ENCODE peak calls at places on chromosome 12, in nine cellular contexts. I is Peyer's patch; Y is CD8-positive, alpha-beta memory T cell; W is memory B cell; P is astrocyte; G is NCI-H2081 treated with DMSO at 0.1 percent for 48 hours; L is HuH-7; A is stomach; J is testis. D is an unnamed sample.

GRCh38 chr12:96219700-96220206 is 25.6 kb downstream of the ELK3 start:
- DNase-seq in J (no peak), A (no peak), W (no peak), I (peak), Y (no peak), L (no peak), G (no peak), P (peak), D (peak)

GRCh38 chr12:12379831-12380730 is 23.2 kb downstream of the BORCS5 start:
- DNase-seq in A (no peak), L (no peak), I (no peak), Y (peak), J (no peak), G (no peak), W (peak), P (no peak), D (no peak)

GRCh38 chr12:54933381-54933780 is 51.2 kb downstream of the TESPA1 start:
- DNase-seq in W (no peak), L (no peak), A (no peak), I (no peak), J (no peak), P (peak), G (no peak), Y (no peak), D (no peak)

GRCh38 chr12:18429366-18429765 is 168.0 kb downstream of the PIK3C2G start:
- DNase-seq in A (no peak), J (no peak), G (no peak), L (no peak), P (no peak), W (no peak), I (no peak), Y (no peak), D (no peak)

GRCh38 chr12:48970702-48971334 is 717 bp downstream of the WNT10B start:
- DNase-seq in G (no peak), I (no peak), L (no peak), Y (no peak), W (no peak), J (no peak), P (no peak), A (no peak), D (no peak)

GRCh38 chr12:49133590-49133989 is 2.4 kb upstream of the TUBA1B start:
- DNase-seq in L (no peak), A (no peak), J (no peak), Y (no peak), W (no peak), G (no peak), P (no peak), I (no peak), D (no peak)

GRCh38 chr12:131242741-131243496 is 289.2 kb downstream of the ADGRD1 start:
- DNase-seq in J (peak), L (no peak), G (no peak), I (no peak), W (no peak), A (no peak), Y (no peak), P (no peak), D (no peak)

GRCh38 chr12:41333988-41334387 is 145.9 kb downstream of the PDZRN4 start:
- DNase-seq in L (no peak), I (no peak), A (no peak), Y (no peak), W (no peak), J (no peak), P (no peak), G (no peak), D (no peak)

GRCh38 chr12:71636704-71637115 is 26.9 kb downstream of the ZFC3H1 start:
- DNase-seq in L (peak), P (peak), Y (no peak), G (peak), W (peak), J (no peak), A (no peak), I (no peak), D (no peak)

GRCh38 chr12:72995616-72996015 is 723.4 kb downstream of the TRHDE start:
- DNase-seq in I (no peak), Y (no peak), G (no peak), J (no peak), P (no peak), W (no peak), A (no peak), L (no peak), D (no peak)

GRCh38 chr12:42482820-42483533 is 106.6 kb downstream of the PRICKLE1 start:
- DNase-seq in I (peak), Y (peak), W (peak), A (peak), G (no peak), P (peak), J (peak), L (peak), D (peak)

GRCh38 chr12:49543221-49543913 is 4.5 kb downstream of the KCNH3 start:
- DNase-seq in W (no peak), J (no peak), G (no peak), Y (no peak), A (no peak), L (no peak), I (no peak), P (no peak), D (no peak)

GRCh38 chr12:20063116-20063515 is 305.2 kb upstream of the PDE3A start:
- DNase-seq in Y (no peak), I (no peak), A (no peak), J (no peak), P (peak), W (no peak), G (no peak), L (no peak), D (no peak)

GRCh38 chr12:125021771-125022170 is 28.3 kb downstream of the BRI3BP start:
- DNase-seq in G (no peak), J (no peak), Y (no peak), W (no peak), P (no peak), I (no peak), A (no peak), L (no peak), D (no peak)

GRCh38 chr12:68279227-68280054 is 26.0 kb upstream of the IL22 start:
- DNase-seq in Y (no peak), G (no peak), A (no peak), P (peak), W (no peak), J (no peak), I (no peak), L (peak), D (no peak)

GRCh38 chr12:60197589-60197988 is 601.8 kb downstream of the SLC16A7 start:
- DNase-seq in P (peak), J (no peak), Y (no peak), I (no peak), L (no peak), G (no peak), W (no peak), A (no peak), D (no peak)

GRCh38 chr12:22993639-22994038 is 368.7 kb downstream of the ETNK1 start:
- DNase-seq in P (peak), Y (no peak), L (no peak), A (no peak), J (no peak), W (no peak), I (no peak), G (no peak), D (no peak)

GRCh38 chr12:121511931-121512330 is 68.9 kb downstream of the KDM2B start:
- DNase-seq in I (no peak), W (no peak), G (no peak), L (no peak), Y (no peak), J (no peak), P (no peak), A (no peak), D (no peak)

GRCh38 chr12:93025145-93026103 is 96.3 kb upstream of the EEA1 start:
- DNase-seq in P (peak), A (no peak), I (no peak), L (no peak), G (peak), Y (no peak), J (no peak), W (peak), D (no peak)

GRCh38 chr12:65156366-65156831 is 13.0 kb upstream of the LEMD3 start:
- DNase-seq in W (peak), G (no peak), A (no peak), P (no peak), I (no peak), L (no peak), J (no peak), Y (no peak), D (no peak)

GRCh38 chr12:110860833-110861291 is 14.1 kb downstream of the CCDC63 start:
- DNase-seq in A (no peak), J (no peak), G (no peak), W (no peak), P (no peak), Y (no peak), L (no peak), I (no peak), D (no peak)

GRCh38 chr12:52837341-52837741 is 3.2 kb upstream of the KRT79 start:
- DNase-seq in Y (no peak), G (no peak), W (no peak), A (no peak), P (peak), L (no peak), I (no peak), J (no peak), D (no peak)

GRCh38 chr12:110577717-110578521 is 5.2 kb downstream of the PPTC7 start:
- DNase-seq in W (no peak), G (no peak), P (peak), I (no peak), A (no peak), Y (peak), J (no peak), L (no peak), D (no peak)

GRCh38 chr12:751828-752672 is at the start of gene WNK1:
- DNase-seq in W (peak), J (peak), I (peak), P (peak), Y (peak), L (peak), A (peak), G (peak), D (peak)

GRCh38 chr12:117521327-117521726 is 159.9 kb upstream of the NOS1 start:
- DNase-seq in J (no peak), L (no peak), P (no peak), Y (no peak), I (no peak), A (no peak), G (no peak), W (no peak), D (no peak)

GRCh38 chr12:6869049-6870021 is 2.0 kb downstream of the TPI1 start:
- DNase-seq in W (peak), G (peak), I (peak), J (peak), A (peak), Y (peak), L (peak), P (no peak), D (peak)

GRCh38 chr12:104359216-104359615 is 55.7 kb downstream of the EID3 start:
- DNase-seq in G (no peak), P (no peak), L (no peak), J (no peak), I (peak), W (no peak), Y (no peak), A (no peak), D (no peak)

GRCh38 chr12:49783917-49784676 is 42.7 kb downstream of the TMBIM6 start:
- DNase-seq in A (no peak), G (no peak), I (no peak), J (no peak), L (no peak), P (peak), W (no peak), Y (no peak), D (no peak)

GRCh38 chr12:78060186-78060585 is 229.5 kb downstream of the NAV3 start:
- DNase-seq in A (no peak), J (no peak), L (no peak), G (no peak), P (peak), W (no peak), Y (no peak), I (no peak), D (no peak)

GRCh38 chr12:71397433-71397954 is 42.1 kb upstream of the LGR5 start:
- DNase-seq in Y (no peak), W (no peak), I (no peak), P (peak), G (no peak), J (no peak), A (no peak), L (no peak), D (no peak)

GRCh38 chr12:90099288-90099687 is 390.6 kb upstream of the ATP2B1 start:
- DNase-seq in I (no peak), J (no peak), W (no peak), P (peak), L (no peak), A (no peak), G (no peak), Y (no peak), D (no peak)

GRCh38 chr12:54749191-54749818 is 101.1 kb upstream of the DCD start:
- DNase-seq in W (peak), Y (no peak), G (no peak), L (peak), I (peak), A (no peak), P (peak), J (peak), D (no peak)